ENCODE peak calls at places on chromosomes 7 and 10, in five cellular contexts. F is HCT116, N is endothelial cell of umbilical vein, G is hepatocyte, Q is mammary epithelial cell. K is an unnamed sample.

GRCh38 chr10:132786279-132786528 is 257 bp upstream of the NKX6-2 start:
- DNase-seq in F (no peak), N (no peak), G (no peak), Q (no peak), K (no peak)

GRCh38 chr7:110001254-110001938 is 1089.5 kb upstream of the LRRN3 start:
- DNase-seq in F (no peak), N (no peak), G (no peak), Q (no peak), K (no peak)

GRCh38 chr10:96415896-96416554 is 57.2 kb upstream of the OPALIN start:
- DNase-seq in F (no peak), N (no peak), G (no peak), Q (peak), K (no peak)

GRCh38 chr10:95374597-95375209 is 83.9 kb upstream of the PDLIM1 start:
- DNase-seq in F (peak), N (peak), G (peak), Q (peak), K (peak)

GRCh38 chr7:35971133-35971995 is 170.5 kb downstream of the SEPTIN7 start:
- DNase-seq in F (no peak), N (no peak), G (no peak), Q (no peak), K (no peak)

GRCh38 chr7:51060536-51060935 is 256.1 kb downstream of the COBL start:
- DNase-seq in F (no peak), N (no peak), G (no peak), Q (no peak), K (no peak)

GRCh38 chr10:127450644-127451043 is 98.5 kb upstream of the NPS start:
- DNase-seq in F (no peak), N (no peak), G (no peak), Q (no peak), K (no peak)

GRCh38 chr7:23291957-23292560 is 7.1 kb upstream of the MALSU1 start:
- DNase-seq in F (no peak), N (no peak), G (no peak), Q (no peak), K (no peak)

GRCh38 chr7:156308976-156309620 is 331.5 kb upstream of the RNF32 start:
- DNase-seq in F (no peak), N (no peak), G (no peak), Q (no peak), K (no peak)

GRCh38 chr7:116805100-116805544 is 57.3 kb upstream of the CAPZA2 start:
- DNase-seq in F (no peak), N (peak), G (peak), Q (no peak), K (no peak)

GRCh38 chr10:123135415-123136141 is at the start of gene HMX3:
- DNase-seq in F (no peak), N (no peak), G (no peak), Q (peak), K (no peak)

GRCh38 chr7:70856889-70857511 is 274.9 kb upstream of the GALNT17 start:
- DNase-seq in F (peak), N (peak), G (peak), Q (peak), K (peak)

GRCh38 chr7:63065684-63066083 is 933.0 kb upstream of the ZNF722 start:
- DNase-seq in F (no peak), N (no peak), G (no peak), Q (no peak), K (no peak)

GRCh38 chr7:1707756-1708611 is 37.9 kb downstream of the ELFN1 start:
- DNase-seq in F (no peak), N (no peak), G (no peak), Q (no peak), K (no peak)

GRCh38 chr10:38003588-38003987 is 6.9 kb upstream of the ZNF33A start:
- DNase-seq in F (no peak), N (no peak), G (no peak), Q (no peak), K (no peak)

GRCh38 chr7:50608196-50608906 is 43.1 kb upstream of the DDC start:
- DNase-seq in F (no peak), N (no peak), G (no peak), Q (no peak), K (peak)

GRCh38 chr10:125555267-125555666 is 127.7 kb downstream of the TEX36 start:
- DNase-seq in F (no peak), N (no peak), G (no peak), Q (no peak), K (no peak)

GRCh38 chr10:86389441-86390193 is 23.0 kb upstream of the GRID1 start:
- DNase-seq in F (no peak), N (peak), G (peak), Q (no peak), K (peak)

GRCh38 chr10:69360485-69361302 is 56.0 kb downstream of the TACR2 start:
- DNase-seq in F (no peak), N (peak), G (peak), Q (peak), K (no peak)

GRCh38 chr10:106107711-106108110 is 1056.8 kb downstream of the SORCS1 start:
- DNase-seq in F (no peak), N (no peak), G (peak), Q (peak), K (no peak)

GRCh38 chr10:89783406-89783805 is 82.0 kb downstream of the KIF20B start:
- DNase-seq in F (no peak), N (peak), G (no peak), Q (no peak), K (no peak)

GRCh38 chr10:33085313-33085833 is 127.3 kb upstream of the ITGB1 start:
- DNase-seq in F (no peak), N (no peak), G (no peak), Q (no peak), K (no peak)
- TF ChIP-seq CTCF in F (no peak), N (no peak), G (no peak), Q (no peak), K (no peak)

GRCh38 chr7:142098004-142098403 is 13.5 kb upstream of the MGAM2 start:
- DNase-seq in F (no peak), N (no peak), G (no peak), Q (no peak), K (no peak)

GRCh38 chr7:142094861-142095260 is 16.7 kb upstream of the MGAM2 start:
- DNase-seq in F (no peak), N (no peak), G (no peak), Q (peak), K (no peak)

GRCh38 chr7:142091957-142092356 is 19.6 kb upstream of the MGAM2 start:
- DNase-seq in F (no peak), N (no peak), G (no peak), Q (no peak), K (no peak)

GRCh38 chr7:142100634-142101033 is 10.9 kb upstream of the MGAM2 start:
- DNase-seq in F (no peak), N (no peak), G (no peak), Q (no peak), K (no peak)

DNA sequence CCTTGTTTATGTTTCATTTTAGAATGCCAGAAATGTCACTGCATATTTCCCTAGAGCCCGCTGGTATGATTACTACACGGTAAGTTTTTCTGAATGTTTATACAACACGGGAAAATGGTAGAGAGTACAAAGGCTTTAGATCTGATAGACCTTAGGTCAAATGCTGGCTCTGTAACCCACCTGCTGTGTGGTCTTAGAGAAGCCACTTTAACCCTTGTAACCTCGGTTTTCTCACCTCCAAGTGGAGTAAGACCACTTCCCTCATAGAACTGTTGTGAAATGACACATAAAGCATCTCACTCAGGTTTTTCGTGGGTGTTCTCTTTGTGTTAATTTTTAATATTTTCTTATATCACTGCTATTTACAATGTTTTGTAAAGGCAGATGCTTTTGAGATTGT is 13.9 kb upstream of the MGAM2 start:
- DNase-seq in F (no peak), N (no peak), G (no peak), Q (no peak), K (no peak)
- H3K4me2 ChIP-seq in F (no peak), N (no peak), G (no peak), Q (no peak), K (no peak)

GRCh38 chr7:82625377-82625776 is 181.8 kb upstream of the CACNA2D1 start:
- DNase-seq in F (no peak), N (no peak), G (no peak), Q (no peak), K (no peak)
- TF ChIP-seq CTCF in F (peak), N (no peak), G (peak), Q (no peak), K (no peak)

GRCh38 chr7:2758673-2759603 is 70.9 kb downstream of the AMZ1 start:
- DNase-seq in F (no peak), N (no peak), G (no peak), Q (no peak), K (no peak)
- H3K4me2 ChIP-seq in F (peak), N (no peak), G (peak), Q (peak), K (no peak)

GRCh38 chr7:28473567-28474266 is 61.4 kb downstream of the CREB5 start:
- DNase-seq in F (no peak), N (no peak), G (no peak), Q (no peak), K (no peak)

GRCh38 chr7:28469562-28469961 is 57.2 kb downstream of the CREB5 start:
- DNase-seq in F (no peak), N (no peak), G (no peak), Q (no peak), K (no peak)

GRCh38 chr7:28470344-28470743 is 58.0 kb downstream of the CREB5 start:
- DNase-seq in F (no peak), N (no peak), G (no peak), Q (no peak), K (no peak)

GRCh38 chr7:28474267-28474618 is 61.9 kb downstream of the CREB5 start:
- DNase-seq in F (no peak), N (no peak), G (no peak), Q (no peak), K (no peak)

DNA sequence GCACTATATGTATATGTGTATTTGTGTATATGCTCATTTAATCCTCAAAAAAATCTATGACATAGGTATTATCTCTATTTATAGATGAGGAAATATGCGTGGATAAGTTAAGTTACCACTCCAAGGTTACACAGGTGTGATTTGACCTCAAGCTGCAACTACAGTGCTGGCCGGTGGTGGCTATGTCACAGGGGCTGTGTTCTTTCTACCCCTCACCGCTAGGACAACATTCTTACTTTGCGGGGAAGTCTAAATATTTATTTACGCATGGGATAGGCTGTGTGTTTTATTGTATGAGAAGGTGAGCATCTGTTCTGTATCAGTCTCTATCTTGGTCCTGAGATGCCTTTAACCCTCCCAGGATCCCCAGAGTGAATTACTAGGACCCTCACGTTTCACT is 60.0 kb downstream of the CREB5 start:
- DNase-seq in F (no peak), N (no peak), G (no peak), Q (no peak), K (no peak)
- TF ChIP-seq CTCF in F (peak), N (no peak), G (no peak), Q (no peak), K (no peak)

DNA sequence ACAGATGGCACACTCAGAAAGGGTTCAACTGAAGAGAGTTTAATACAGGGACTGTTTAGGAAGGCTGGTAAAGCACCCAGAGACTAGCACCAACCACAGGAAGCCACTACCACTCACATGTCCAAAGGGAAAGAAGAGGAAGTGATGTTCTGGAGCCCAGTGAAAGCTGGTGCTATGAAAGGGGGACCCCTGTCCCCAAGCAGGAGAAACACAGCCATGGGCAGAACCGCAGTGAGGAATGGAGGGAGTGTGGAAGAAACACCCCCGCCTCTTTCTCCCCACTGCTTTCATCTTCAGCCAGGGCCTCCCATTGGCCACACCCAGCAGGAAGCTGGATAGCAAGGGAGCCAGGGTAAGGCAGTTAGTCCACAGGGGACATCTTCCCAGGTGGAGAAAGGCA is 3.2 kb upstream of the VSIR start:
- DNase-seq in F (no peak), N (no peak), G (no peak), Q (no peak), K (peak)
- H3K4me2 ChIP-seq in F (no peak), N (no peak), G (no peak), Q (no peak), K (peak)